ENCODE peak calls at places on chromosomes 7 and 10, in nine cellular contexts. M, O, L, F, R, D, U, T and S are unnamed samples. For H3K9me3 and H3K4me1, the result is how much of the 10 kb centered on the place peaks cover.

GRCh38 chr10:58642283-58642682 is 129.6 kb downstream of the BICC1 start:
- DNase-seq in M (no peak), O (no peak), L (no peak), F (no peak), R (no peak), D (no peak), U (no peak), T (peak), S (no peak)

GRCh38 chr7:46256870-46257528 is 335.9 kb upstream of the IGFBP3 start:
- DNase-seq in M (no peak), O (no peak), L (no peak), F (no peak), R (peak), D (no peak), U (no peak), T (peak), S (no peak)

GRCh38 chr7:139482662-139483466 is 609 bp downstream of the KLRG2 start:
- DNase-seq in M (peak), O (no peak), L (no peak), F (peak), R (no peak), D (no peak), U (no peak), T (peak), S (peak)

GRCh38 chr10:28200804-28201203 is 102.1 kb downstream of the MPP7 start:
- DNase-seq in M (no peak), O (no peak), L (no peak), F (no peak), R (no peak), D (no peak), U (no peak), T (no peak), S (no peak)

GRCh38 chr7:140214075-140214684 is 37.4 kb upstream of the KDM7A start:
- DNase-seq in M (no peak), O (peak), L (no peak), F (no peak), R (peak), D (peak), U (no peak), T (peak), S (no peak)

GRCh38 chr7:5557920-5558401 is 134.3 kb upstream of the TNRC18 start:
- DNase-seq in M (no peak), O (peak), L (no peak), F (no peak), R (no peak), D (peak), U (peak), T (no peak), S (peak)

GRCh38 chr10:55509168-55509567 is 708.1 kb upstream of the PCDH15 start:
- DNase-seq in M (no peak), O (no peak), L (no peak), F (no peak), R (no peak), D (no peak), U (no peak), T (no peak), S (no peak)

GRCh38 chr10:3357729-3358128 is 185.1 kb upstream of the PITRM1 start:
- DNase-seq in M (no peak), O (no peak), L (no peak), F (no peak), R (no peak), D (no peak), U (no peak), T (no peak), S (no peak)

GRCh38 chr10:821322-821721 is 110.2 kb downstream of the LARP4B start:
- DNase-seq in M (no peak), O (no peak), L (no peak), F (no peak), R (no peak), D (no peak), U (no peak), T (peak), S (no peak)

GRCh38 chr10:5587151-5588079 is 62.7 kb downstream of the CALML3 start:
- DNase-seq in M (no peak), O (no peak), L (no peak), F (no peak), R (no peak), D (no peak), U (no peak), T (no peak), S (no peak)

GRCh38 chr7:111082351-111082750 is 8.6 kb upstream of the LRRN3 start:
- DNase-seq in M (no peak), O (no peak), L (no peak), F (no peak), R (no peak), D (no peak), U (no peak), T (peak), S (no peak)

GRCh38 chr7:98398567-98399372 is 2.1 kb downstream of the BAIAP2L1 start:
- DNase-seq in M (no peak), O (no peak), L (no peak), F (peak), R (peak), D (peak), U (no peak), T (no peak), S (no peak)

GRCh38 chr7:90210925-90211324 is 615 bp upstream of the STEAP2 start:
- DNase-seq in M (no peak), O (no peak), L (no peak), F (no peak), R (no peak), D (peak), U (no peak), T (peak), S (no peak)

GRCh38 chr7:108282427-108282996 is 152.4 kb upstream of the LAMB4 start:
- DNase-seq in M (no peak), O (no peak), L (no peak), F (no peak), R (no peak), D (no peak), U (no peak), T (peak), S (no peak)

DNA sequence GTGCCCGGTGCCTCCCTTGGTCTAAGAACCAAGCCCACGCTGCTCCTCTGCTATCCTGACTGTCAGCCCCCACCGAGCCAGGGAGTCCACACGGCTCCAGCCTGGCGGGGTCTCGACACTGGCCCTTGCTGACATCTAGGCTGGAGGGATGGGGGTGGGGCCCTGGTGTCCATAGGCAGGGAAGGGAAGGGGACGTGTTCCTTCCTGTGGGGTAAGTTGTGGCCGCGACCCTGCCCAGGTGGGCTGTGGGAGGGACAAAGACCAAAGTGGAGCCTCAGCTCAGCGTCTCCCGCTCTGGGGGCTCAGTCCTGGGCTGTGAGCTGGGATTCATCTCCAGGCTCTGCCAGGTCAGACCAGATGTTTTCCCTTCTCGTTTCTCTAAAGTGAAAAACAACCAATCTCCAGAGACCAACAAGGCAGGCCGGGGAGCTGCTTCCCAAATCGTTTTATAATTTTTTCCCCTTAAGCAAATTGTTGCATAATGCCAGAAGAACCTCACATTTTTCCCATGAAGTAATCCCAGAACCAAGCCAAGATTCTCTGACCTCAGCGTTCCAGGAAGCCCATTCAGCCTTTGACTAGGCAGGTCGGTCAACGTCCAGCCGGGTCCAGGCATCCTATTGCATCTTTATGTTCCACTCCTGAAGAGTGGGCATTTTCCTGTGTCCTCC is 101.2 kb downstream of the RGS10 start:
- DNase-seq in M (no peak), O (no peak), L (no peak), F (no peak), R (no peak), D (no peak), U (peak), T (peak), S (no peak)
- H3K9me3 ChIP-seq in M (under half), O (under half), L (under half), F (under half), R (under half), D (under half), U (under half), T (under half), S (under half)

GRCh38 chr7:2710901-2711551 is 23.0 kb downstream of the AMZ1 start:
- DNase-seq in M (peak), O (peak), L (peak), F (no peak), R (no peak), D (no peak), U (no peak), T (no peak), S (peak)
- H3K4me1 ChIP-seq in M (half or more), O (under half), L (under half), F (under half), R (under half), D (under half), U (under half), T (under half), S (under half)

GRCh38 chr7:64183827-64184372 is 23.1 kb upstream of the ZNF735 start:
- DNase-seq in M (no peak), O (no peak), L (no peak), F (no peak), R (no peak), D (no peak), U (no peak), T (no peak), S (no peak)

GRCh38 chr7:64183126-64183742 is 23.8 kb upstream of the ZNF735 start:
- DNase-seq in M (peak), O (no peak), L (no peak), F (no peak), R (no peak), D (no peak), U (no peak), T (no peak), S (no peak)

GRCh38 chr7:64180989-64181388 is 26.0 kb upstream of the ZNF735 start:
- DNase-seq in M (peak), O (no peak), L (no peak), F (peak), R (no peak), D (no peak), U (no peak), T (no peak), S (no peak)

GRCh38 chr7:64182036-64182790 is 24.8 kb upstream of the ZNF735 start:
- DNase-seq in M (no peak), O (no peak), L (no peak), F (no peak), R (no peak), D (no peak), U (no peak), T (no peak), S (no peak)

DNA sequence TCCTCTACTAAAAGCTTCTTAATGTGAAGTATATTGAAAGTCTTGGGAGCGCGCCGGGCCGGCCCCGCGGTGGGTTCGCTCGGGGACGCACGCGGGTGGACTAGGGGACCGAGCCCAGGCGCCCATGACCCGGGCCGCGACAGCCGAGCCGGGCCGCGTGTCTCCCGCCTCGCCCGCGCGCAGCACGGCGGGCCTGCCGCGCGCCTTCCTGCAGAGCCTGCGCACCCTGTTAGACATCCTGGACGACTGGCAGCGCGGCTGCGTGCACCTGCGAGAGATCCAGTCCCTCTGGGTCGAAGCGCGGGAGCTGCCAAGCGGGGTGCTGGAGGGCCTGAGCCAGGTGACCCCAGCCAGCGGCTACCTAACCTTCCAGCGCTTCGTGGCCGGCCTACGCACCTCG is 25.4 kb upstream of the ZNF735 start:
- DNase-seq in M (no peak), O (no peak), L (no peak), F (no peak), R (no peak), D (no peak), U (no peak), T (no peak), S (no peak)
- H3K9me3 ChIP-seq in M (under half), O (under half), L (under half), F (under half), R (under half), D (under half), U (under half), T (under half), S (under half)

DNA sequence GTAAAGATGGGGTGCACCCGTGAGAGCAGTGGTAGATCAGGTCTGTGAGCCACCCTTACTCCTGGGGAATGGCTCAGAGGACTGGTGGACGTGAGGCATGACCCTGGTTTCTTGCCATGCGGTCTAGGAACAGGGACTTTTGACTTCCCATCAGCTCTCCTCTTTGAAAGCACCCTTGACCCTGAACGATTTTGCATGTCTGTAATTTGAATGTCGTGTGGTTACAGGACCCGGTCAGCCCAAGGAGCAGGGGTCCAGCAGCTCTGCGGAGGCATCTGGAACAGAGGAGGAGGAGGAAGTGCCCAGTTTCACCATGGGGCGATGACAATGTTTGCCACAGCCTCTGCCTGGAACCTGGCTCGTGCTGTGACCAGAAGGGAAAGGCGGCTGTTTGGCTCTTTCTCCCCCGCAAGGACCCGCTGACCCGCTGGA is 8.6 kb upstream of the ORAI2 start:
- DNase-seq in M (no peak), O (peak), L (no peak), F (no peak), R (no peak), D (no peak), U (no peak), T (no peak), S (no peak)
- H3K4me1 ChIP-seq in M (half or more), O (under half), L (under half), F (under half), R (under half), D (under half), U (under half), T (under half), S (half or more)